ENCODE peak calls at places on chromosomes 12 and 14, in six cellular contexts. W is GM23338, M is HCT116, S is H1, D is astrocyte, F is IMR-90. J is an unnamed sample.

GRCh38 chr12:49126852-49127763 is 4.1 kb downstream of the TUBA1B start:
- DNase-seq in F (no peak), D (no peak), M (no peak), W (no peak), S (no peak), J (peak; percentile 73)

GRCh38 chr12:124464062-124464461 is 103.3 kb downstream of the NCOR2 start:
- DNase-seq in M (no peak), S (no peak), F (peak; percentile 23), W (no peak), D (no peak), J (no peak)

GRCh38 chr12:109910969-109911348 is 10.9 kb downstream of the TCHP start:
- DNase-seq in S (peak; percentile 87), D (peak; percentile 2), F (peak; percentile 20), M (peak; percentile 43), W (peak; percentile 93), J (peak; percentile 65)

GRCh38 chr14:65134651-65135579 is 32.6 kb upstream of the MAX start:
- DNase-seq in S (no peak), M (no peak), D (peak; percentile 59), F (no peak), W (no peak), J (no peak)

GRCh38 chr14:99263564-99264330 is 8.2 kb downstream of the BCL11B start:
- DNase-seq in W (no peak), F (no peak), M (no peak), D (no peak), S (no peak), J (no peak)

GRCh38 chr12:63937381-63938168 is 93.1 kb downstream of the SRGAP1 start:
- DNase-seq in F (no peak), M (no peak), D (no peak), W (no peak), S (no peak), J (no peak)

GRCh38 chr14:74911704-74912103 is 11.4 kb downstream of the RPS6KL1 start:
- DNase-seq in W (no peak), S (no peak), D (no peak), F (no peak), M (no peak), J (no peak)

GRCh38 chr12:124548854-124549378 is 18.5 kb downstream of the NCOR2 start:
- DNase-seq in F (peak; percentile 87), D (peak; percentile 74), M (no peak), S (no peak), W (no peak), J (no peak)

GRCh38 chr12:6700646-6701051 is at the start of gene PIANP:
- DNase-seq in W (peak; percentile 58), F (peak; percentile 21), M (no peak), S (peak; percentile 72), D (no peak), J (peak; percentile 41)

GRCh38 chr12:103348935-103349334 is 146.8 kb downstream of the C12orf42 start:
- DNase-seq in D (no peak), S (no peak), M (no peak), F (no peak), W (no peak), J (no peak)

GRCh38 chr12:65152586-65152985 is 16.8 kb upstream of the LEMD3 start:
- DNase-seq in D (peak; percentile 6), M (no peak), W (no peak), S (no peak), F (no peak), J (no peak)

GRCh38 chr14:59427653-59428578 is 37.3 kb downstream of the GPR135 start:
- DNase-seq in W (no peak), D (peak; percentile 39), M (no peak), S (no peak), F (no peak), J (no peak)

GRCh38 chr12:114457620-114458019 is 51.7 kb upstream of the TBX5 start:
- DNase-seq in S (no peak), F (no peak), M (no peak), W (no peak), D (no peak), J (no peak)

GRCh38 chr12:52699373-52699772 is 4.0 kb downstream of the KRT77 start:
- DNase-seq in W (no peak), F (no peak), S (no peak), D (no peak), M (no peak), J (no peak)

GRCh38 chr14:74733241-74733640 is 20.3 kb downstream of the FCF1 start:
- DNase-seq in M (no peak), D (no peak), S (no peak), F (no peak), W (no peak), J (no peak)

GRCh38 chr14:24197066-24197465 is 1.8 kb upstream of the TM9SF1 start:
- DNase-seq in D (no peak), M (no peak), F (no peak), S (no peak), W (no peak), J (no peak)

GRCh38 chr14:103709814-103710213 is 5.4 kb downstream of the XRCC3 start:
- DNase-seq in D (no peak), F (no peak), M (no peak), W (no peak), S (no peak), J (no peak)

GRCh38 chr12:122880668-122881067 is 15.3 kb downstream of the VPS37B start:
- DNase-seq in F (peak; percentile 51), W (peak; percentile 73), S (no peak), M (no peak), D (no peak), J (peak; percentile 73)

GRCh38 chr14:39827901-39828655 is 395.8 kb upstream of the FBXO33 start:
- DNase-seq in S (no peak), W (no peak), D (no peak), F (no peak), M (no peak), J (no peak)

GRCh38 chr12:120720234-120720968 is 5.2 kb upstream of the ACADS start:
- DNase-seq in F (peak; percentile 71), S (no peak), W (no peak), M (no peak), D (peak; percentile 60), J (no peak)

GRCh38 chr12:47408171-47408871 is 297.5 kb downstream of the RPAP3 start:
- DNase-seq in F (no peak), M (peak; percentile 19), D (no peak), S (no peak), W (peak; percentile 71), J (peak; percentile 89)

GRCh38 chr12:102174761-102175160 is 22.9 kb downstream of the PMCH start:
- DNase-seq in M (no peak), S (no peak), D (no peak), F (no peak), W (no peak), J (no peak)

GRCh38 chr12:27237790-27238771 is 6.0 kb upstream of the STK38L start:
- DNase-seq in F (peak; percentile 63), M (no peak), S (no peak), D (no peak), W (no peak), J (no peak)

GRCh38 chr14:73744175-73744867 is 30.1 kb upstream of the PNMA1 start:
- DNase-seq in W (no peak), D (no peak), S (no peak), M (no peak), F (no peak), J (no peak)

GRCh38 chr12:47818701-47819543 is 781 bp downstream of the HDAC7 start:
- DNase-seq in F (no peak), D (no peak), S (peak; percentile 84), M (no peak), W (peak; percentile 81), J (peak; percentile 78)

GRCh38 chr12:11810160-11810559 is 160.7 kb downstream of the ETV6 start:
- DNase-seq in W (no peak), M (no peak), S (no peak), D (no peak), F (no peak), J (no peak)

DNA sequence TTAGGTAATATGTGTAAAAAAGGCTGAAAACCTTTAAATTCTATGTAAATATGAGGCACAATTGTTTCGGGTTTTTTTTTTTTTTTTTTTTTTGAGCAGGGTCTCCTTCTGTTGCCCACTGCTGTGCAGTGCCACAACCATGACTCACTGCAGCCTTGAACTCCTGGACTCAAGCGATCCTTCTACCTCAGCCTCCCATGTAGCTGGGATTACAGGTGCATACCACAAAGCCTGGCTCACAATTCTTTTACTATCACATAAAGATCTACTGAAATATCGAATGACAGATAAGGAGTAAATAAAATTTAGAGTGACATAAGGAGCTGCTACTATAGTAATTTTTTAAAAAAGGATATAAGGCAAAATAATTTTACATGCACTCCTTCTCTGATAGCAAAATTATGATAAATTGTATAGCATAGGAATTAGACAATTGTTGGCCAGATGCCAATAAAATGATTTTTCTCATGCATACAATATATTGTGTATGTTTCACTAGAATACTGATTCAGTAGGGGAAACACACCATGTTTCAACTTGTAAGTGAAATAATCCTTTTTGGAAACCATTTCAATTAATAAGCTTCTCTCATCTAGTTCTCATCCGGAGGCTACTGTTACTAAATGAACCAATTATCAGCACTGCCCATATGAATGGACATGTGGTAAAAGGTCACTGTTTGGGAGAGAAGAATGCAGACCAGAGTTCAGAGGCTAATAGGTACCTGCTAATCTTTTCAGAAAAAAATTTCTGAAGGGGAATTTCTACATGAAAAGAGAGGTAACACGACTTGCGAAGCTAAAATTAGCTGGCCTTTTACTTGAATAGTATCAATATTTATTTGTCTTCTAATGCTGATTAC is 108.4 kb downstream of the PPP1R12A start:
- DNase-seq in S (no peak), D (no peak), M (no peak), W (no peak), F (no peak), J (no peak)
- H3K4me2 ChIP-seq in S (no peak overlapping the region), D (no peak overlapping the region), M (no peak overlapping the region), W (no peak overlapping the region), F (no peak overlapping the region), J (no peak overlapping the region)

GRCh38 chr14:60647837-60648168 is 1.5 kb downstream of the SIX1 start:
- DNase-seq in W (no peak), F (no peak), M (no peak), D (no peak), S (no peak), J (no peak)
- H3K4me2 ChIP-seq in W (peak overlapping the region; percentile 80), F (peak overlapping the region; percentile 89), M (peak overlapping the region; percentile 80), D (peak overlapping the region; percentile 91), S (peak overlapping the region; percentile 82), J (peak overlapping the region; percentile 81)

DNA sequence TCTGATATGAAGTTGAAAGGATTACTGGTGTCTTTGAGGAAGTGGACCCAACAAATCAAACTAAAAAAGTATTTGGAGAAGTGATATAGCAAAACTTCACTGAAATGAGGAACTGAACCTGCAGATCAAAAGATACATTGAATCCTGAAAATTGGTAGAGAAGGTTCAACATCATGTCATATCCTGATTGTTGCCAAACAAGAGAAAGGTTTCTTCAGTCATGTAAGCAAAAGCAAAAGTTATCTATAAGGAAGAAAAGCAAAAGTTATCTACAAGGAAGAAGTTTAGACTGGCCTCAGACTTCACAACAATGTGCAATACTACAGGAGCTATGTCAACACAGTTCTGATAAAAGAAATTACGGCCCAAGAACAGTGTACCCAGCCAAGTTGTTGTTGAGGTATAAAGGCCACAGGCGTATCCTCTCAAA is 142.7 kb downstream of the RAD51B start:
- DNase-seq in M (no peak), D (no peak), F (no peak), W (no peak), S (no peak), J (peak; percentile 82)
- H3K4me2 ChIP-seq in M (no peak overlapping the region), D (no peak overlapping the region), F (no peak overlapping the region), W (no peak overlapping the region), S (no peak overlapping the region), J (peak overlapping the region; percentile 38)

DNA sequence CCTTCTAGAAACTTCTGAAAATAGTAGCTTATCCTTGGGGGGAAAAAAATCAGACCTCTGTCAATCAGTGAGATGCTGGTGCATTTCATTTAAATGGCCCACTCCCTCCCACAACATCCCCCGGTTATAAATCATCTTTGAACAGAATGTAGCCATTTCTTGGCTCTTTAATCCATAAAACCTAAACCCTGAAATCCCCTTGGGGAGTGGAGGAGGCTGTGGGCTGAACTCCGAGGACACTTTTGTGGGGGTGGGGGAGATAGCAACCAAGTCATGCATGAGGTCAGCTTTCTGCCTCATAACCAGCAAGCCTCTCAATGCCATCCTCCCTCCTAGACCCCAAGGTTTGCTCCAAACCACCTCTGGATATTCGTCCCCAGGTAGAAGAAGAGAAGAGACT is 21.0 kb downstream of the HRK start:
- DNase-seq in W (no peak), D (no peak), F (no peak), M (no peak), S (no peak), J (no peak)
- H3K4me2 ChIP-seq in W (no peak overlapping the region), D (no peak overlapping the region), F (no peak overlapping the region), M (no peak overlapping the region), S (no peak overlapping the region), J (peak overlapping the region; percentile 77)